ENCODE peak calls at places on chromosomes 11 and 22, in six cellular contexts. H is heart right ventricle, F is Calu3, G is progenitor cell of endocrine pancreas, P is fibroblast of the aortic adventitia, B is fibroblast of mammary gland. J is an unnamed sample.

GRCh38 chr11:120539681-120540369 is 28.3 kb downstream of the GRIK4 start:
- DNase-seq in P (no peak), G (no peak), B (peak), F (no peak), H (no peak), J (peak)

GRCh38 chr22:43892183-43892894 is 526 bp upstream of the PNPLA5 start:
- DNase-seq in P (no peak), F (no peak), B (no peak), G (no peak), H (no peak), J (no peak)

GRCh38 chr11:5258543-5259262 is 4.1 kb upstream of the HBG2 start:
- DNase-seq in G (no peak), F (no peak), P (no peak), H (no peak), B (no peak), J (no peak)

GRCh38 chr11:31442086-31442485 is 67.3 kb downstream of the IMMP1L start:
- DNase-seq in G (no peak), F (no peak), B (no peak), P (no peak), H (no peak), J (no peak)

GRCh38 chr11:92977401-92977800 is 8.0 kb downstream of the MTNR1B start:
- DNase-seq in F (no peak), G (no peak), H (no peak), P (no peak), B (no peak), J (no peak)

GRCh38 chr11:44556735-44557409 is 8.6 kb upstream of the CD82 start:
- DNase-seq in G (no peak), F (peak), P (peak), H (peak), B (peak), J (peak)

GRCh38 chr11:131883332-131883731 is 512.9 kb downstream of the NTM start:
- DNase-seq in G (no peak), B (no peak), F (no peak), P (no peak), H (no peak), J (no peak)

GRCh38 chr11:396511-396947 is 2.5 kb downstream of the PKP3 start:
- DNase-seq in H (no peak), P (peak), F (no peak), B (peak), G (no peak), J (no peak)

GRCh38 chr22:40904101-40904500 is 42.2 kb upstream of the DNAJB7 start:
- DNase-seq in B (no peak), G (no peak), F (no peak), H (no peak), P (no peak), J (no peak)

GRCh38 chr11:61885166-61885778 is 6.1 kb downstream of the FADS3 start:
- DNase-seq in G (no peak), P (no peak), B (no peak), H (no peak), F (no peak), J (no peak)

GRCh38 chr11:81658722-81659121 is 1074.9 kb downstream of the FAM181B start:
- DNase-seq in H (no peak), P (peak), G (no peak), F (no peak), B (peak), J (peak)

GRCh38 chr22:24925586-24926427 is 20.7 kb downstream of the LHFPL7 start:
- DNase-seq in B (no peak), H (no peak), F (no peak), G (no peak), P (no peak), J (no peak)

GRCh38 chr11:120801801-120802689 is 221.9 kb upstream of the TBCEL start:
- DNase-seq in G (peak), B (peak), F (peak), P (peak), H (peak), J (peak)

GRCh38 chr11:23679041-23679440 is 817.8 kb upstream of the LUZP2 start:
- DNase-seq in F (no peak), P (no peak), B (no peak), G (no peak), H (no peak), J (no peak)

GRCh38 chr11:95764267-95764898 is 25.2 kb downstream of the FAM76B start:
- DNase-seq in B (peak), G (no peak), P (peak), H (no peak), F (no peak), J (peak)

GRCh38 chr11:118175031-118175531 is 1.4 kb downstream of the SCN2B start:
- DNase-seq in H (no peak), B (no peak), P (peak), G (no peak), F (no peak), J (peak)

GRCh38 chr11:110094298-110095073 is 1.3 kb downstream of the ZC3H12C start:
- DNase-seq in B (no peak), G (no peak), P (no peak), F (no peak), H (no peak), J (no peak)

GRCh38 chr11:110090466-110091026 is 2.6 kb upstream of the ZC3H12C start:
- DNase-seq in F (no peak), G (no peak), H (no peak), P (no peak), B (no peak), J (no peak)

GRCh38 chr11:110091995-110092576 is 1.1 kb upstream of the ZC3H12C start:
- DNase-seq in H (no peak), F (no peak), B (peak), G (no peak), P (peak), J (no peak)

GRCh38 chr11:110093407-110094297 is 460 bp downstream of the ZC3H12C start:
- DNase-seq in G (peak), B (peak), F (peak), P (peak), H (peak), J (peak)

DNA sequence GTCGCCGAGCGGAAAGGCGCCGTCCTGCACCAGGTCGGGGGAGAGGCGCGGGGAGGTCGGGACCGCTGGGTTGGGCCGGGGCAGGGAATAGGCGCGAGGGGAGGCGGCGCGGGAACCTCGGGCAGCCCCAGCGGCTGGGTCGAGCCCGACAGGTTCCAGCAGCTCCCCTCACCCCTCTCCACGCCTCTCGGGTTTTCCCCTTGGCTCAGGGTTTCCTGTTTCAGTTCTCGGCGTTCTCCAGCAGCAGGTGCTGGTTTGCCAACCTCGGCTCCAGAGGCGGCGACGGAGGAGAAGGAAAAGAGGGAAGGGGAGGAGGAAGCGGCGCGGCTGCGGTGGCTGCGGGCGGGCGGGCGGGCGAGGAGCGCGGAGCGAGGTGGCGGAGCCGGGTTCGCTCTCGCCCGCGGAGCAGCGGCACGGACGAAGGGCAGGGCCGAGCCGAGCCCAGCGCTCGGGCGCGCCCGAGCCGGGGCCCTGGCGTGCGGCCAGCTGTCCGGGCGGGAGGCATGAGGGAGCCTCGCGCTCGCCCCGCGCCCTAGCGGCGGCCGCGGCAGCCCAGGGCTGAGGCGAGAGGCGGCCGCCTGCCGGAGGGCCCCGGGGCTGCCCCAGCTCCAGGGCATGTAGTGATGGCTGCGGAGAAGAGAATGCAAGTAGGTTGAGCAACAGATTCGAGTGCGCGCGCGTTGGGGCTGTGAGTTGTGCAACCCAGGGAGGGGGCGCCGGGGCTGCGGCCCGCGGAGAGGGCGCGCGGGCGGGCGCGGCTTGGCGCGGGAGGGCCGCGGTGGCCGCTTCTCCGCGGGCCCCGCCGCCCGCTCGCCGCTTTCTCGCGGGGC is at the start of gene ZC3H12C:
- DNase-seq in H (peak), P (peak), G (peak), B (peak), F (peak), J (peak)
- TF ChIP-seq CTCF in H (peak), P (peak), G (peak), B (peak), F (peak), J (peak)

GRCh38 chr11:58945663-58946062 is 6.4 kb downstream of the GLYATL1 start:
- DNase-seq in F (no peak), H (no peak), B (no peak), G (no peak), P (no peak), J (no peak)
- TF ChIP-seq CTCF in F (no peak), H (no peak), B (no peak), G (no peak), P (no peak), J (no peak)

GRCh38 chr11:69813839-69814238 is 5.4 kb downstream of the FGF3 start:
- DNase-seq in P (no peak), H (no peak), F (no peak), G (no peak), B (no peak), J (no peak)

GRCh38 chr11:69815973-69816372 is 3.2 kb downstream of the FGF3 start:
- DNase-seq in H (no peak), G (no peak), F (no peak), P (no peak), B (no peak), J (no peak)

GRCh38 chr11:69816671-69817070 is 2.5 kb downstream of the FGF3 start:
- DNase-seq in F (no peak), P (no peak), G (no peak), H (no peak), B (no peak), J (no peak)

GRCh38 chr11:69814411-69814810 is 4.8 kb downstream of the FGF3 start:
- DNase-seq in P (no peak), F (no peak), G (no peak), B (no peak), H (no peak), J (no peak)

GRCh38 chr11:69814902-69815301 is 4.3 kb downstream of the FGF3 start:
- DNase-seq in H (no peak), P (no peak), F (no peak), G (no peak), B (no peak), J (no peak)
- TF ChIP-seq CTCF in H (no peak), P (no peak), F (no peak), G (no peak), B (no peak), J (no peak)

DNA sequence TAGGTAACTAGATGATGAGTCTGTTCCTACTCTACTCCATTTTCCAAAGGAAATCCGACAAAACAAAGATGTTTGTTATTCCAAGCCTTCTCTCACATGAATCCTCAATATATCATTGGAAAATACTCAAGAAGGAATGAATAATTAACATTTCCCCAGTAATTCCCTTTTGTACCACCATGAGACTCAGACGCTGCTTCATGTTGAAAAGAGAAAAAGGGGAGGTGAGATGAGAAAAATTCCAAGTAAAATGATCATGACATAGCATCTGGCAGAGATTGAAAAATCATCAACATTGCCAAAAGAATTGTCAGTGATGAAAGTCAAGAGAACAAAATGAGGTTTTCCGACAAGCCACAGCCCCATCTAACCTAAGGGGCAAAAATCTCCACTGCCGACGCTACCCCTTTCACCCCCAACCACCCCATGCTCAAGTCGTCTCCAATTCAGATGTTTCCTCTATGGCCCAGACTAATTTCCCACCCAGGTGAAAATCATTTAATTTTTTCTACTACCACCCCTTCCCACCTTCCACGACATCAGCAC is 1.3 kb downstream of the RAB6A start:
- DNase-seq in B (peak), H (no peak), P (peak), F (no peak), G (no peak), J (peak)
- TF ChIP-seq CTCF in B (peak), H (no peak), P (peak), F (no peak), G (peak), J (peak)

DNA sequence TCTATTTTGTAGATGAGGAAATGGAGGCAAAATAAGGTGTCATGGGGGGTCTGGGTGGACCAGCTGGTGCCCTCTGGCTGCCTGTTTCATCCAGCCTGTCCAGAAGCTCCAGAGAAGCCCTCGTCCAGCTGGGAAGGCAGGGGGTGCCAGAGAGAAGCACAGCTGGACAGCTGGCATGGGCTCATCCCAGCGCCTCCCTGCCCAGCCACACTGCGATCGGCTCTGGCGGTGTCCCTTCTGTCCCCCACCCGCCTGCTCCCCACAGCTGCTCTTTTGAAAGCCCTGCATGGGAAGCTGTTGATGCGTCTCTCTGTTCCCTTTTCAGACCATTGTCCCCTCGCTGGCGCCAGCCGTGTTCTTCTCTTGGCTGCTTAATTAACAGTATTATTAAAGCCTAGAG is 86.5 kb downstream of the MN1 start:
- DNase-seq in P (no peak), B (no peak), H (no peak), G (no peak), F (no peak), J (no peak)
- TF ChIP-seq CTCF in P (no peak), B (no peak), H (peak), G (no peak), F (no peak), J (peak)

GRCh38 chr11:134139873-134140331 is 71.0 kb downstream of the JAM3 start:
- DNase-seq in B (peak), H (peak), F (peak), P (peak), G (no peak), J (peak)
- TF ChIP-seq CTCF in B (peak), H (peak), F (peak), P (peak), G (peak), J (peak)

J was measured in cardiac fibroblast.